ENCODE peak calls at places on chromosomes 12 and 14, in seven cellular contexts. One of them, this sample, is unnamed.

GRCh38 chr12:39723831-39724230 is 104.2 kb upstream of the ABCD2 start:
- DNase-seq in A172: peak; percentile 67
- DNase-seq in IMR-90: no peak
- DNase-seq in type B pancreatic cell: no peak
- DNase-seq in HFF-Myc: peak; percentile 5
- DNase-seq in astrocyte of the spinal cord: peak; percentile 30
- DNase-seq in NCI-H2081 treated with DMSO at 0.1 percent for 48 hours: no peak
- DNase-seq in this sample: no peak

GRCh38 chr12:129550353-129550752 is 353.5 kb downstream of the TMEM132D start:
- DNase-seq in NCI-H2081 treated with DMSO at 0.1 percent for 48 hours: peak; percentile 98
- DNase-seq in astrocyte of the spinal cord: no peak
- DNase-seq in A172: no peak
- DNase-seq in type B pancreatic cell: no peak
- DNase-seq in IMR-90: no peak
- DNase-seq in HFF-Myc: no peak
- DNase-seq in this sample: no peak

GRCh38 chr12:34288963-34289345 is 266.7 kb downstream of the ALG10 start:
- DNase-seq in astrocyte of the spinal cord: no peak
- DNase-seq in HFF-Myc: no peak
- DNase-seq in type B pancreatic cell: no peak
- DNase-seq in IMR-90: no peak
- DNase-seq in A172: no peak
- DNase-seq in NCI-H2081 treated with DMSO at 0.1 percent for 48 hours: no peak
- DNase-seq in this sample: no peak

GRCh38 chr12:100868487-100868886 is 73.9 kb downstream of the ANO4 start:
- DNase-seq in IMR-90: peak; percentile 23
- DNase-seq in HFF-Myc: no peak
- DNase-seq in NCI-H2081 treated with DMSO at 0.1 percent for 48 hours: no peak
- DNase-seq in astrocyte of the spinal cord: peak; percentile 60
- DNase-seq in A172: peak; percentile 69
- DNase-seq in type B pancreatic cell: no peak
- DNase-seq in this sample: no peak

GRCh38 chr14:74524076-74524812 is 30.7 kb downstream of the ISCA2 start:
- DNase-seq in HFF-Myc: no peak
- DNase-seq in astrocyte of the spinal cord: peak; percentile 35
- DNase-seq in type B pancreatic cell: no peak
- DNase-seq in NCI-H2081 treated with DMSO at 0.1 percent for 48 hours: no peak
- DNase-seq in IMR-90: peak; percentile 60
- DNase-seq in A172: no peak
- DNase-seq in this sample: no peak

GRCh38 chr14:96095581-96096476 is 56.7 kb downstream of the C14orf132 start:
- DNase-seq in HFF-Myc: peak; percentile 55
- DNase-seq in IMR-90: peak; percentile 92
- DNase-seq in type B pancreatic cell: no peak
- DNase-seq in astrocyte of the spinal cord: peak; percentile 80
- DNase-seq in NCI-H2081 treated with DMSO at 0.1 percent for 48 hours: peak; percentile 70
- DNase-seq in A172: peak; percentile 55
- DNase-seq in this sample: no peak

GRCh38 chr14:75482366-75482765 is 39.9 kb upstream of the BATF start:
- DNase-seq in A172: no peak
- DNase-seq in astrocyte of the spinal cord: no peak
- DNase-seq in IMR-90: no peak
- DNase-seq in HFF-Myc: no peak
- DNase-seq in type B pancreatic cell: no peak
- DNase-seq in NCI-H2081 treated with DMSO at 0.1 percent for 48 hours: no peak
- DNase-seq in this sample: no peak

GRCh38 chr14:36057452-36058142 is 118.9 kb downstream of the PTCSC3 start:
- DNase-seq in A172: peak; percentile 53
- DNase-seq in type B pancreatic cell: no peak
- DNase-seq in IMR-90: no peak
- DNase-seq in HFF-Myc: no peak
- DNase-seq in astrocyte of the spinal cord: peak; percentile 21
- DNase-seq in NCI-H2081 treated with DMSO at 0.1 percent for 48 hours: peak; percentile 42
- DNase-seq in this sample: no peak

GRCh38 chr12:1540690-1541089 is 53.7 kb downstream of the FBXL14 start:
- DNase-seq in IMR-90: peak; percentile 62
- DNase-seq in NCI-H2081 treated with DMSO at 0.1 percent for 48 hours: no peak
- DNase-seq in A172: peak; percentile 18
- DNase-seq in type B pancreatic cell: no peak
- DNase-seq in astrocyte of the spinal cord: no peak
- DNase-seq in HFF-Myc: no peak
- DNase-seq in this sample: no peak

GRCh38 chr14:45201908-45202307 is 51.1 kb downstream of the MIS18BP1 start:
- DNase-seq in NCI-H2081 treated with DMSO at 0.1 percent for 48 hours: no peak
- DNase-seq in astrocyte of the spinal cord: peak; percentile 16
- DNase-seq in type B pancreatic cell: no peak
- DNase-seq in IMR-90: no peak
- DNase-seq in HFF-Myc: no peak
- DNase-seq in A172: no peak
- DNase-seq in this sample: no peak

GRCh38 chr14:59262717-59263469 is 74.4 kb downstream of the DAAM1 start:
- DNase-seq in A172: no peak
- DNase-seq in NCI-H2081 treated with DMSO at 0.1 percent for 48 hours: no peak
- DNase-seq in astrocyte of the spinal cord: no peak
- DNase-seq in HFF-Myc: no peak
- DNase-seq in IMR-90: no peak
- DNase-seq in type B pancreatic cell: no peak
- DNase-seq in this sample: no peak

GRCh38 chr14:22200977-22201605 is 387.9 kb downstream of the DAD1 start:
- DNase-seq in A172: peak; percentile 22
- DNase-seq in type B pancreatic cell: no peak
- DNase-seq in astrocyte of the spinal cord: peak; percentile 67
- DNase-seq in HFF-Myc: peak; percentile 20
- DNase-seq in NCI-H2081 treated with DMSO at 0.1 percent for 48 hours: no peak
- DNase-seq in IMR-90: peak; percentile 82
- DNase-seq in this sample: no peak

GRCh38 chr14:58919262-58919661 is 269.2 kb upstream of the DAAM1 start:
- DNase-seq in astrocyte of the spinal cord: peak; percentile 5
- DNase-seq in IMR-90: peak; percentile 31
- DNase-seq in A172: no peak
- DNase-seq in NCI-H2081 treated with DMSO at 0.1 percent for 48 hours: no peak
- DNase-seq in HFF-Myc: no peak
- DNase-seq in type B pancreatic cell: no peak
- DNase-seq in this sample: no peak

GRCh38 chr14:73945159-73945670 is 4.7 kb downstream of the FAM161B start:
- DNase-seq in type B pancreatic cell: no peak
- DNase-seq in astrocyte of the spinal cord: no peak
- DNase-seq in IMR-90: no peak
- DNase-seq in A172: no peak
- DNase-seq in HFF-Myc: no peak
- DNase-seq in NCI-H2081 treated with DMSO at 0.1 percent for 48 hours: no peak
- DNase-seq in this sample: no peak

GRCh38 chr14:54085137-54085810 is 128.6 kb upstream of the BMP4 start:
- DNase-seq in HFF-Myc: no peak
- DNase-seq in IMR-90: peak; percentile 34
- DNase-seq in astrocyte of the spinal cord: no peak
- DNase-seq in type B pancreatic cell: no peak
- DNase-seq in A172: no peak
- DNase-seq in NCI-H2081 treated with DMSO at 0.1 percent for 48 hours: no peak
- DNase-seq in this sample: no peak

GRCh38 chr14:105249175-105250007 is 1.1 kb downstream of the BTBD6 start:
- DNase-seq in astrocyte of the spinal cord: peak; percentile 28
- DNase-seq in NCI-H2081 treated with DMSO at 0.1 percent for 48 hours: no peak
- DNase-seq in HFF-Myc: no peak
- DNase-seq in A172: no peak
- DNase-seq in type B pancreatic cell: no peak
- DNase-seq in IMR-90: peak; percentile 26
- DNase-seq in this sample: no peak

GRCh38 chr12:6116481-6117021 is 7.9 kb downstream of the VWF start:
- DNase-seq in IMR-90: peak; percentile 15
- DNase-seq in NCI-H2081 treated with DMSO at 0.1 percent for 48 hours: no peak
- DNase-seq in HFF-Myc: no peak
- DNase-seq in type B pancreatic cell: no peak
- DNase-seq in astrocyte of the spinal cord: peak; percentile 69
- DNase-seq in A172: peak; percentile 31
- DNase-seq in this sample: no peak

GRCh38 chr12:12224240-12224940 is 42.5 kb downstream of the LRP6 start:
- DNase-seq in astrocyte of the spinal cord: peak; percentile 49
- DNase-seq in A172: no peak
- DNase-seq in IMR-90: peak; percentile 88
- DNase-seq in NCI-H2081 treated with DMSO at 0.1 percent for 48 hours: no peak
- DNase-seq in type B pancreatic cell: no peak
- DNase-seq in HFF-Myc: no peak
- DNase-seq in this sample: no peak

GRCh38 chr12:67456281-67456918 is 187.2 kb downstream of the CAND1 start:
- DNase-seq in type B pancreatic cell: no peak
- DNase-seq in NCI-H2081 treated with DMSO at 0.1 percent for 48 hours: no peak
- DNase-seq in astrocyte of the spinal cord: peak; percentile 85
- DNase-seq in HFF-Myc: peak; percentile 88
- DNase-seq in IMR-90: peak; percentile 77
- DNase-seq in A172: peak; percentile 67
- DNase-seq in this sample: no peak

GRCh38 chr14:54650331-54651017 is 83.5 kb downstream of the SAMD4A start:
- DNase-seq in NCI-H2081 treated with DMSO at 0.1 percent for 48 hours: no peak
- DNase-seq in IMR-90: peak; percentile 80
- DNase-seq in HFF-Myc: peak; percentile 58
- DNase-seq in astrocyte of the spinal cord: peak; percentile 77
- DNase-seq in A172: peak; percentile 27
- DNase-seq in type B pancreatic cell: no peak
- DNase-seq in this sample: no peak

This sample was measured in GM12891.